ENCODE peak calls at places on chromosomes 11 and 22, in ten cellular contexts. Z is stomach, U is neural progenitor cell, L is lung, X is choroid plexus epithelial cell, Y is neural crest cell, N is pancreas, V is foreskin fibroblast, Q is fibroblast of lung, C is left ventricle myocardium inferior. B is an unnamed sample.

GRCh38 chr11:24963879-24964278 is 467.0 kb downstream of the LUZP2 start:
- DNase-seq in N (no peak), Q (peak), C (no peak), U (no peak), V (no peak), L (no peak), X (peak), Y (no peak), Z (no peak), B (no peak)

GRCh38 chr11:64305691-64306562 is 603 bp downstream of the ESRRA start:
- DNase-seq in Y (peak), U (peak), L (peak), V (peak), N (peak), Q (peak), X (peak), C (peak), Z (peak), B (no peak)

GRCh38 chr11:49995559-49995958 is 13.2 kb upstream of the OR4C12 start:
- DNase-seq in V (peak), C (no peak), Q (peak), L (peak), Y (no peak), U (peak), N (peak), X (peak), Z (no peak), B (no peak)

GRCh38 chr22:30245181-30245984 is 1.2 kb downstream of the LIF start:
- DNase-seq in C (no peak), L (no peak), V (peak), N (no peak), Q (no peak), U (no peak), X (no peak), Z (no peak), Y (no peak), B (no peak)

GRCh38 chr22:38398609-38399401 is 56.2 kb downstream of the KCNJ4 start:
- DNase-seq in N (peak), Q (peak), U (peak), X (peak), Z (peak), C (peak), V (peak), L (peak), Y (peak), B (peak)

GRCh38 chr11:115874843-115875242 is 370.6 kb upstream of the CADM1 start:
- DNase-seq in U (no peak), Q (no peak), X (no peak), N (no peak), V (no peak), C (no peak), Y (no peak), Z (no peak), L (no peak), B (no peak)

GRCh38 chr22:27791494-27792241 is 9.9 kb downstream of the MN1 start:
- DNase-seq in Q (no peak), N (no peak), C (no peak), L (no peak), Y (no peak), V (no peak), Z (no peak), U (no peak), X (no peak), B (no peak)

GRCh38 chr11:114265084-114265878 is 30.9 kb upstream of the NNMT start:
- DNase-seq in L (no peak), U (no peak), Y (no peak), X (no peak), N (no peak), Z (no peak), C (no peak), Q (no peak), V (no peak), B (no peak)

DNA sequence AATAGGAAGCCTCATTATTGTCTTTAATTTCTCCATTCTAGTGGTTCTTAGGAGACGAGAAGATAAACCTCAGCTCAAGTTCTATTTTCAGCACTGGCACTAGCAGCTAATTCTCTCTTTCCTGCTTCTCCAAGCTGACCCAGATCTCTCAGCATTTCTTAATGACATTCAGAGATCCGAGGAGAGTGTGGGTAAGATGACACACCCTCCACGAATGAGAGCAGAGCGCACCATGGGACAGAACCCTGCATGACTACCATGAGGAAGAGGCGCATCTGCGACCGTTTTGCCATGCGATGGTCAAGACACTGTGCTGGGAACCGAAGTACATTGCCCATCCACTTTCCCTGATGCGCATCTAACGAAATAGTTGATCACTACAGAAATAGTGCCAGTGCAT is 241.8 kb downstream of the LARGE1 start:
- DNase-seq in Z (no peak), C (no peak), N (no peak), X (no peak), V (no peak), Y (no peak), L (no peak), U (no peak), Q (no peak), B (no peak)
- TF ChIP-seq CTCF in Z (no peak), C (no peak), N (no peak), X (no peak), V (no peak), Y (no peak), L (no peak), U (no peak), Q (no peak), B (no peak)

DNA sequence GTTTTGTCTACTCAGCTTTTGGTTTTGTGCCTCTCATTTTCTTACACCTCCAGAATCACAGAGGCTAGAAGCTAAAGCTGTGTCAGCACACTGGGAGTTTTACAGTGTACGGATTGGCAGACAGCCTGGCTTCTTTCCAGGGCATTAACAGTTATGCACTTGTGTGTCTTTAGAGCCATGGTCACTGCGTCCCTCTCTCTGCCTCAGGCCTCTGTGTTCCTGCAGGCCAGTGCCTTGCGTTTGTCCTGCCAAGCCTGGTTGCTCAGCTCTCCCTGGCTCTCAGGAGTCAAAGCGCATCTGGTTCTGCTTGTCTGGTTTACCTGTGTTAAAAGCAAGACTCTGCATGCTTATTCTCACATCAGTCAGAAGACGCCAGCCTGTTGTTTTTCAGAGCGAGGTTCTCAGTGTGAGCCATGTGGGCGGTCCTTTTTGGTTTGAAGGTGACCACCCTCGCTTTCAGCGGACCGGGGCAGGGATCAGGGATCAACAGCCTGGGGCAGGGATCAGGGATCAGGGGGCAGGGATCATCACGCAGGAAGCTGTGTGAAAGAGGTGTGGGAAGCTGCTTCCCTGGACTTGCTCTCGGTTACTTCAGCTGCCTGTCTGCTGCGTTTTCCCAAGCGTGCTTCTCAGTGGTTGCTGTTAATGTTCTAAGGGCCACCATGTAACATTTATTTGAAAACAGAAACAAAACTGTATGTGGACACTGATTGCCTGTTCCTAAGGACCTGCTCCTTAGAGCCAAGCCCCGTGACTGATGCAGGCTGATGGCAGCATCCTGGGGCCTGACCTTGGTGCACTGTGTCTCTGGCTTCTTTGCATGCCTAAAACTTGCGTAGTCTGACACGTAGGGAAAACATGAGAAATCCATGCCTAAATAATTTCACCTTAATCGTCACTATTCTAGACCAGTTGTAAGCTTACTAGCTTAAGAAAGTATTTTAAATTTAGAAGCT is 146.8 kb downstream of the ATXN10 start:
- DNase-seq in U (peak), X (peak), N (no peak), C (peak), Z (no peak), L (peak), V (peak), Q (peak), Y (no peak), B (no peak)
- TF ChIP-seq CTCF in U (no peak), X (no peak), N (no peak), C (no peak), Z (no peak), L (no peak), V (no peak), Q (no peak), Y (no peak), B (no peak)

GRCh38 chr11:82494988-82495432 is 238.7 kb downstream of the FAM181B start:
- DNase-seq in X (no peak), L (no peak), Y (peak), Z (no peak), Q (no peak), N (no peak), C (no peak), U (peak), V (no peak), B (no peak)
- TF ChIP-seq CTCF in X (no peak), L (no peak), Y (peak), Z (no peak), Q (no peak), N (no peak), C (peak), U (peak), V (no peak), B (peak)

GRCh38 chr11:12761029-12761428 is 86.8 kb downstream of the TEAD1 start:
- DNase-seq in Q (peak), N (no peak), C (no peak), Z (no peak), V (peak), X (peak), L (no peak), Y (no peak), U (no peak), B (no peak)
- TF ChIP-seq CTCF in Q (peak), N (no peak), C (peak), Z (no peak), V (peak), X (peak), L (no peak), Y (peak), U (no peak), B (peak)

GRCh38 chr11:8087185-8087584 is 6.2 kb downstream of the TUB start:
- DNase-seq in Q (no peak), Y (no peak), X (no peak), V (no peak), C (no peak), U (peak), N (no peak), Z (no peak), L (no peak), B (no peak)
- TF ChIP-seq CTCF in Q (no peak), Y (no peak), X (peak), V (no peak), C (peak), U (peak), N (no peak), Z (no peak), L (no peak), B (peak)

GRCh38 chr11:77548552-77549439 is 41.0 kb upstream of the AQP11 start:
- DNase-seq in C (no peak), V (no peak), N (no peak), Y (no peak), L (no peak), X (peak), U (no peak), Q (no peak), Z (no peak), B (peak)

GRCh38 chr11:77542296-77542695 is 47.5 kb upstream of the AQP11 start:
- DNase-seq in V (peak), Y (no peak), Q (peak), U (no peak), N (no peak), Z (no peak), C (no peak), L (no peak), X (peak), B (no peak)

GRCh38 chr11:77547863-77548551 is 41.7 kb upstream of the AQP11 start:
- DNase-seq in L (no peak), Q (peak), N (no peak), C (no peak), V (peak), Y (peak), Z (no peak), U (peak), X (peak), B (peak)

DNA sequence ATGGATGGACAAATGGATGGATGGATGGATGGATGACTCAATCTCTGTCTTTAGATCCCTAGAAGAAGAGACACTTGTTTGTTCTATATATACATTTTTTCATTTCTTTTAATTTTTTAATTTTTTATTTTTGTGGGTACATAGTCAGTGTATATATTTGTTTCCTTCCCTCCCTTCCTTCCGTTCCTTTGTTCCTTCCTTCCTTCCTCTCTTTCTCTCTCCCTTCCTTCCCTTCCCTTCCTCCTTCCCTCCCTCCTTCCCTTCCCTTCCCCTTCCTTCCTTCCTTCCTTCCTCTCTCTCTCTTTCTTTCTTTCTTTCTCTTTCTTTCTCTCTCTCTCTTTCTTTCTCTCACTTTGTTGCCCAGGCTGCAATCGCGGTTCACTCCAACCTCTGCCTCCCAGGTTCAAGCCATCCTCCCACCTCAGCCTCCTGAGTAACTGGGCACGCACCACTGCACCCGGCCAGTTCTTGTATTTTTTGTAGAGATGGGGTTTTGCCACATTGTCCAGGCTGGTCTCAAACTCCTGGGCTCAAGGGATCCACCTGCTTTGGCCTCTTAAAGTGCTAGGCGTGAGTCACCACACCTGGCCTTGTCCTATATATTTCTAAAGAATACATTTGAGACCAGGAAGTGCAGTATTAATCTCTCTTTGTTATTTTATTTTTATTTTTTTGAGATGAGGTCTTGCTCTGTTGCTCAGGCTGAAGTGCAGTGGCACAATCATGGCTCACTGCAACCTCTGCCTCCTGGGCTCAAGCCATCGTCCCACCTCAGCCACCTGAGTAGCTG is 42.5 kb upstream of the AQP11 start:
- DNase-seq in L (no peak), Y (no peak), Q (no peak), X (no peak), C (no peak), V (no peak), N (no peak), Z (no peak), U (no peak), B (peak)
- TF ChIP-seq CTCF in L (no peak), Y (no peak), Q (no peak), X (no peak), C (no peak), V (no peak), N (no peak), Z (no peak), U (no peak), B (no peak)

DNA sequence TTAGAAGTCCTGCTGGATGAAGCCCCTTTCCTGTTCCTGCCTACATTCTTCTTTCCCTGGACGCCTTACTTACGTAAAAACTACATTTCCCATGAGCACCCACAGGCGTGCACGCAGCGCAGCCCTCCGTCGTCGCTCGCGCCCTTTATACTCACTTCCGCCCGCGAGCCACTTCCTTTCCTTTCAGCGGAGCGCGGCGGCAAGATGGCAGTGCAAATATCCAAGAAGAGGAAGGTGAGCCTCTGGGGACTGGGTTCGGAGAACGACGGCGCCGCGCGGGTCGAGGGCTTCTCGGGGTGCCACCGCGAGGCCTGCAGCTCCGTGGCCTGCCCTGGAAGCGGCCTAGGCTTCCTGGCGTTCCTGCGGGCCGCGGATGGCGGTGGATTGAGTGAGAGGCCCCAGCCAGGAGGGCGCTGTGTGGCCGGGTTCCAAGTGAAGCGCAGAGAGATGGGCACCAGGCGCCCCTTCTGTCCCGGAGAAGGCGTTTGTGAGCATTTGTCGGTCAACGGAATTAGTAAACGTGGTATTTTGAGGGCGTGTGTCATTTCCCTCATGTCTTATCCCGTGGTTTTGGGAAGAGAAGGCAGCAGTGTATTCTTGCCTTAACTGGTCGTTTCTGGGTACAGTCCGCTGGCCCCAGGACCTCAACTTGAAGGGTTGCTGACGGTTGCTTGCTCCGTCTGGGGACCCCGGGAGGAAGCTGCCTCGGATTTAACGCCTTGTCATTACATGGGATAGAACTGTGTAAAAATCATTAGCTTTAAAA is at the start of gene RPS3:
- DNase-seq in N (peak), U (peak), V (peak), X (peak), L (peak), C (peak), Q (peak), Y (peak), Z (peak), B (peak)
- TF ChIP-seq CTCF in N (no peak), U (peak), V (peak), X (peak), L (peak), C (peak), Q (no peak), Y (no peak), Z (no peak), B (peak)

B was measured in osteocyte.